ENCODE peak calls at places on chromosome 20, in eight cellular contexts. One of them, this sample, is unnamed.

GRCh38 chr20:39259010-39259803 is 297.1 kb downstream of the DHX35 start:
- DNase-seq in GM13977: no peak
- DNase-seq in NCI-H1105 treated with DMSO at 0.1 percent for 48 hours: no peak
- DNase-seq in A172: no peak
- DNase-seq in neural crest cell: no peak
- DNase-seq in A549: no peak
- DNase-seq in cardiac fibroblast: no peak
- DNase-seq in NCI-H69: no peak
- DNase-seq in this sample: no peak

GRCh38 chr20:2890743-2891142 is 17.5 kb downstream of the PTPRA start:
- DNase-seq in neural crest cell: no peak
- DNase-seq in cardiac fibroblast: no peak
- DNase-seq in GM13977: no peak
- DNase-seq in NCI-H1105 treated with DMSO at 0.1 percent for 48 hours: no peak
- DNase-seq in A549: no peak
- DNase-seq in NCI-H69: peak
- DNase-seq in A172: peak
- DNase-seq in this sample: no peak

GRCh38 chr20:40945754-40946451 is 82.7 kb upstream of the TOP1 start:
- DNase-seq in A549: peak
- DNase-seq in A172: peak
- DNase-seq in NCI-H69: peak
- DNase-seq in neural crest cell: peak
- DNase-seq in NCI-H1105 treated with DMSO at 0.1 percent for 48 hours: peak
- DNase-seq in GM13977: peak
- DNase-seq in cardiac fibroblast: peak
- DNase-seq in this sample: peak

GRCh38 chr20:15236812-15237211 is 899.4 kb upstream of the FLRT3 start:
- DNase-seq in A549: peak
- DNase-seq in A172: peak
- DNase-seq in GM13977: peak
- DNase-seq in NCI-H69: peak
- DNase-seq in cardiac fibroblast: peak
- DNase-seq in neural crest cell: peak
- DNase-seq in NCI-H1105 treated with DMSO at 0.1 percent for 48 hours: no peak
- DNase-seq in this sample: no peak

GRCh38 chr20:48957053-48957481 is 35.6 kb downstream of the ARFGEF2 start:
- DNase-seq in NCI-H69: no peak
- DNase-seq in GM13977: no peak
- DNase-seq in A549: no peak
- DNase-seq in neural crest cell: no peak
- DNase-seq in cardiac fibroblast: peak
- DNase-seq in NCI-H1105 treated with DMSO at 0.1 percent for 48 hours: no peak
- DNase-seq in A172: peak
- DNase-seq in this sample: no peak

GRCh38 chr20:16595376-16595775 is 22.1 kb upstream of the KIF16B start:
- DNase-seq in neural crest cell: no peak
- DNase-seq in A172: no peak
- DNase-seq in NCI-H1105 treated with DMSO at 0.1 percent for 48 hours: no peak
- DNase-seq in A549: no peak
- DNase-seq in NCI-H69: no peak
- DNase-seq in GM13977: no peak
- DNase-seq in cardiac fibroblast: no peak
- DNase-seq in this sample: no peak

GRCh38 chr20:31819083-31819784 is at the start of gene MYLK2:
- DNase-seq in cardiac fibroblast: no peak
- DNase-seq in A549: no peak
- DNase-seq in NCI-H1105 treated with DMSO at 0.1 percent for 48 hours: peak
- DNase-seq in NCI-H69: peak
- DNase-seq in GM13977: no peak
- DNase-seq in neural crest cell: no peak
- DNase-seq in A172: no peak
- DNase-seq in this sample: no peak

GRCh38 chr20:33273117-33273851 is 9.7 kb upstream of the BPIFB1 start:
- DNase-seq in GM13977: peak
- DNase-seq in A549: no peak
- DNase-seq in cardiac fibroblast: no peak
- DNase-seq in neural crest cell: no peak
- DNase-seq in NCI-H1105 treated with DMSO at 0.1 percent for 48 hours: no peak
- DNase-seq in A172: no peak
- DNase-seq in NCI-H69: no peak
- DNase-seq in this sample: peak

GRCh38 chr20:24588725-24589340 is 119.4 kb downstream of the SYNDIG1 start:
- DNase-seq in GM13977: no peak
- DNase-seq in A172: no peak
- DNase-seq in NCI-H69: no peak
- DNase-seq in cardiac fibroblast: no peak
- DNase-seq in neural crest cell: no peak
- DNase-seq in NCI-H1105 treated with DMSO at 0.1 percent for 48 hours: no peak
- DNase-seq in A549: no peak
- DNase-seq in this sample: no peak

GRCh38 chr20:57425150-57426013 is 34.2 kb downstream of the RBM38 start:
- DNase-seq in neural crest cell: no peak
- DNase-seq in NCI-H1105 treated with DMSO at 0.1 percent for 48 hours: no peak
- DNase-seq in A549: no peak
- DNase-seq in GM13977: no peak
- DNase-seq in cardiac fibroblast: peak
- DNase-seq in NCI-H69: peak
- DNase-seq in A172: no peak
- DNase-seq in this sample: no peak

GRCh38 chr20:21096321-21097043 is 9.7 kb downstream of the LINC00237 start:
- DNase-seq in neural crest cell: no peak
- DNase-seq in NCI-H69: peak
- DNase-seq in GM13977: no peak
- DNase-seq in A172: peak
- DNase-seq in A549: peak
- DNase-seq in NCI-H1105 treated with DMSO at 0.1 percent for 48 hours: peak
- DNase-seq in cardiac fibroblast: peak
- DNase-seq in this sample: no peak

GRCh38 chr20:661474-662288 is 8.7 kb upstream of the SRXN1 start:
- DNase-seq in NCI-H69: no peak
- DNase-seq in A172: no peak
- DNase-seq in A549: no peak
- DNase-seq in cardiac fibroblast: no peak
- DNase-seq in GM13977: no peak
- DNase-seq in neural crest cell: no peak
- DNase-seq in NCI-H1105 treated with DMSO at 0.1 percent for 48 hours: no peak
- DNase-seq in this sample: no peak

GRCh38 chr20:58707770-58708169 is 15.2 kb downstream of the NPEPL1 start:
- DNase-seq in A549: no peak
- DNase-seq in A172: no peak
- DNase-seq in NCI-H69: no peak
- DNase-seq in cardiac fibroblast: no peak
- DNase-seq in GM13977: no peak
- DNase-seq in NCI-H1105 treated with DMSO at 0.1 percent for 48 hours: no peak
- DNase-seq in neural crest cell: no peak
- DNase-seq in this sample: no peak

GRCh38 chr20:3616250-3616649 is 46.9 kb downstream of the GFRA4 start:
- DNase-seq in GM13977: no peak
- DNase-seq in neural crest cell: no peak
- DNase-seq in A549: no peak
- DNase-seq in A172: peak
- DNase-seq in NCI-H69: no peak
- DNase-seq in cardiac fibroblast: no peak
- DNase-seq in NCI-H1105 treated with DMSO at 0.1 percent for 48 hours: no peak
- DNase-seq in this sample: no peak

GRCh38 chr20:50335105-50335504 is 144.5 kb downstream of the CEBPB start:
- DNase-seq in neural crest cell: no peak
- DNase-seq in cardiac fibroblast: peak
- DNase-seq in A172: peak
- DNase-seq in NCI-H69: peak
- DNase-seq in GM13977: peak
- DNase-seq in NCI-H1105 treated with DMSO at 0.1 percent for 48 hours: peak
- DNase-seq in A549: peak
- DNase-seq in this sample: no peak

GRCh38 chr20:51696304-51697118 is 71.7 kb downstream of the ATP9A start:
- DNase-seq in cardiac fibroblast: peak
- DNase-seq in A172: no peak
- DNase-seq in A549: no peak
- DNase-seq in GM13977: no peak
- DNase-seq in neural crest cell: no peak
- DNase-seq in NCI-H69: peak
- DNase-seq in NCI-H1105 treated with DMSO at 0.1 percent for 48 hours: peak
- DNase-seq in this sample: no peak